ENCODE peak calls at places on chromosomes 13 and 19, in ten cellular contexts. One of them, this sample, is unnamed. For H3K27me3, the result is how much of the 10 kb centered on the place peaks cover.

GRCh38 chr19:52007436-52007804 is 591 bp downstream of the ZNF615 start:
- DNase-seq in left ventricle myocardium inferior: no peak
- DNase-seq in esophagus muscularis mucosa: no peak
- DNase-seq in uterus: no peak
- DNase-seq in neuronal stem cell: peak
- DNase-seq in neural progenitor cell: peak
- DNase-seq in HL-60: no peak
- DNase-seq in GM23338: peak
- DNase-seq in WERI-Rb-1: no peak
- DNase-seq in colonic mucosa: no peak
- DNase-seq in this sample: no peak

GRCh38 chr13:94366677-94367076 is 112.8 kb downstream of the DCT start:
- DNase-seq in left ventricle myocardium inferior: no peak
- DNase-seq in esophagus muscularis mucosa: peak
- DNase-seq in uterus: no peak
- DNase-seq in neuronal stem cell: no peak
- DNase-seq in neural progenitor cell: no peak
- DNase-seq in HL-60: no peak
- DNase-seq in GM23338: no peak
- DNase-seq in WERI-Rb-1: no peak
- DNase-seq in colonic mucosa: no peak
- DNase-seq in this sample: no peak

GRCh38 chr19:7442423-7442822 is 46.4 kb downstream of the PEX11G start:
- DNase-seq in left ventricle myocardium inferior: peak
- DNase-seq in esophagus muscularis mucosa: no peak
- DNase-seq in uterus: no peak
- DNase-seq in neuronal stem cell: no peak
- DNase-seq in neural progenitor cell: no peak
- DNase-seq in HL-60: no peak
- DNase-seq in GM23338: no peak
- DNase-seq in WERI-Rb-1: no peak
- DNase-seq in colonic mucosa: no peak
- DNase-seq in this sample: no peak

GRCh38 chr19:52230685-52231084 is 38.7 kb upstream of the ZNF766 start:
- DNase-seq in left ventricle myocardium inferior: no peak
- DNase-seq in esophagus muscularis mucosa: no peak
- DNase-seq in uterus: no peak
- DNase-seq in neuronal stem cell: no peak
- DNase-seq in neural progenitor cell: no peak
- DNase-seq in HL-60: no peak
- DNase-seq in GM23338: no peak
- DNase-seq in WERI-Rb-1: no peak
- DNase-seq in colonic mucosa: no peak
- DNase-seq in this sample: no peak

GRCh38 chr19:12834418-12834943 is at the start of gene RTBDN:
- DNase-seq in left ventricle myocardium inferior: no peak
- DNase-seq in esophagus muscularis mucosa: no peak
- DNase-seq in uterus: no peak
- DNase-seq in neuronal stem cell: no peak
- DNase-seq in neural progenitor cell: peak
- DNase-seq in HL-60: no peak
- DNase-seq in GM23338: peak
- DNase-seq in WERI-Rb-1: peak
- DNase-seq in colonic mucosa: no peak
- DNase-seq in this sample: peak

GRCh38 chr19:3931041-3931440 is 1.8 kb upstream of the NMRK2 start:
- DNase-seq in left ventricle myocardium inferior: peak
- DNase-seq in esophagus muscularis mucosa: no peak
- DNase-seq in uterus: no peak
- DNase-seq in neuronal stem cell: no peak
- DNase-seq in neural progenitor cell: no peak
- DNase-seq in HL-60: no peak
- DNase-seq in GM23338: no peak
- DNase-seq in WERI-Rb-1: no peak
- DNase-seq in colonic mucosa: no peak
- DNase-seq in this sample: no peak

GRCh38 chr13:113457510-113457909 is 4.2 kb upstream of the ADPRHL1 start:
- DNase-seq in left ventricle myocardium inferior: no peak
- DNase-seq in esophagus muscularis mucosa: peak
- DNase-seq in uterus: no peak
- DNase-seq in neuronal stem cell: no peak
- DNase-seq in neural progenitor cell: no peak
- DNase-seq in HL-60: no peak
- DNase-seq in GM23338: peak
- DNase-seq in WERI-Rb-1: peak
- DNase-seq in colonic mucosa: no peak
- DNase-seq in this sample: no peak

GRCh38 chr19:12544401-12544876 is 6.8 kb downstream of the ZNF564 start:
- DNase-seq in left ventricle myocardium inferior: no peak
- DNase-seq in esophagus muscularis mucosa: no peak
- DNase-seq in uterus: no peak
- DNase-seq in neuronal stem cell: no peak
- DNase-seq in neural progenitor cell: no peak
- DNase-seq in HL-60: no peak
- DNase-seq in GM23338: no peak
- DNase-seq in WERI-Rb-1: no peak
- DNase-seq in colonic mucosa: no peak
- DNase-seq in this sample: no peak

DNA sequence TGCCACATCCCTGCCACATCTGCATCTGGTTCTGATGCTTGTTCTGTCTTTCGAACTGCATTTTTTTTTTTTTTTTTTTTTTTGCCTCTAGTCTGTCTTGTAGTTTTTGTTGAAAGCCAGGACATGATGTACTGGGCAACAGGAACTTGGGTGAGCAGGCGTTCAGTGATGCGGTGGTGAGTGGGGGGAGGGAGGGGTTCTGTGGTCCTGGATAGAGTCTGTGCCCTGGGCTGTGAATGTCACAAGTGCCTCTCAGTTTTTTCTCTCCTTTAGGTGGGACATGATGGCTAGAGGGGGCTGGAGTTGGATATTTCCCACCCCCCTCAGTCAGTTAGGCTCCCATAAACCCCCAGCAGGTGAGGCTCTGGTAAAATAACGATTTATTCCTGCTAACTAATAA is 3.5 kb downstream of the CEACAM4 start:
- DNase-seq in left ventricle myocardium inferior: no peak
- DNase-seq in esophagus muscularis mucosa: peak
- DNase-seq in uterus: no peak
- DNase-seq in neuronal stem cell: no peak
- DNase-seq in neural progenitor cell: no peak
- DNase-seq in HL-60: peak
- DNase-seq in GM23338: no peak
- DNase-seq in WERI-Rb-1: no peak
- DNase-seq in colonic mucosa: no peak
- DNase-seq in this sample: no peak
- H3K4me3 ChIP-seq in left ventricle myocardium inferior: no peak
- H3K4me3 ChIP-seq in esophagus muscularis mucosa: no peak
- H3K4me3 ChIP-seq in uterus: no peak
- H3K4me3 ChIP-seq in neuronal stem cell: no peak
- H3K4me3 ChIP-seq in neural progenitor cell: no peak
- H3K4me3 ChIP-seq in HL-60: no peak
- H3K4me3 ChIP-seq in GM23338: no peak
- H3K4me3 ChIP-seq in WERI-Rb-1: no peak
- H3K4me3 ChIP-seq in colonic mucosa: no peak
- H3K4me3 ChIP-seq in this sample: no peak

GRCh38 chr19:42176649-42176989 is 40.9 kb downstream of the DEDD2 start:
- DNase-seq in left ventricle myocardium inferior: no peak
- DNase-seq in esophagus muscularis mucosa: no peak
- DNase-seq in uterus: no peak
- DNase-seq in neuronal stem cell: peak
- DNase-seq in neural progenitor cell: peak
- DNase-seq in HL-60: no peak
- DNase-seq in GM23338: peak
- DNase-seq in WERI-Rb-1: no peak
- DNase-seq in colonic mucosa: no peak
- DNase-seq in this sample: no peak

GRCh38 chr19:42175335-42175734 is 42.1 kb downstream of the DEDD2 start:
- DNase-seq in left ventricle myocardium inferior: no peak
- DNase-seq in esophagus muscularis mucosa: no peak
- DNase-seq in uterus: no peak
- DNase-seq in neuronal stem cell: no peak
- DNase-seq in neural progenitor cell: no peak
- DNase-seq in HL-60: no peak
- DNase-seq in GM23338: no peak
- DNase-seq in WERI-Rb-1: no peak
- DNase-seq in colonic mucosa: no peak
- DNase-seq in this sample: no peak

GRCh38 chr19:42176990-42177685 is 40.3 kb downstream of the DEDD2 start:
- DNase-seq in left ventricle myocardium inferior: peak
- DNase-seq in esophagus muscularis mucosa: no peak
- DNase-seq in uterus: peak
- DNase-seq in neuronal stem cell: peak
- DNase-seq in neural progenitor cell: peak
- DNase-seq in HL-60: peak
- DNase-seq in GM23338: peak
- DNase-seq in WERI-Rb-1: peak
- DNase-seq in colonic mucosa: peak
- DNase-seq in this sample: peak

GRCh38 chr19:42177686-42178019 is 39.8 kb downstream of the DEDD2 start:
- DNase-seq in left ventricle myocardium inferior: no peak
- DNase-seq in esophagus muscularis mucosa: no peak
- DNase-seq in uterus: no peak
- DNase-seq in neuronal stem cell: no peak
- DNase-seq in neural progenitor cell: no peak
- DNase-seq in HL-60: no peak
- DNase-seq in GM23338: no peak
- DNase-seq in WERI-Rb-1: no peak
- DNase-seq in colonic mucosa: no peak
- DNase-seq in this sample: no peak

DNA sequence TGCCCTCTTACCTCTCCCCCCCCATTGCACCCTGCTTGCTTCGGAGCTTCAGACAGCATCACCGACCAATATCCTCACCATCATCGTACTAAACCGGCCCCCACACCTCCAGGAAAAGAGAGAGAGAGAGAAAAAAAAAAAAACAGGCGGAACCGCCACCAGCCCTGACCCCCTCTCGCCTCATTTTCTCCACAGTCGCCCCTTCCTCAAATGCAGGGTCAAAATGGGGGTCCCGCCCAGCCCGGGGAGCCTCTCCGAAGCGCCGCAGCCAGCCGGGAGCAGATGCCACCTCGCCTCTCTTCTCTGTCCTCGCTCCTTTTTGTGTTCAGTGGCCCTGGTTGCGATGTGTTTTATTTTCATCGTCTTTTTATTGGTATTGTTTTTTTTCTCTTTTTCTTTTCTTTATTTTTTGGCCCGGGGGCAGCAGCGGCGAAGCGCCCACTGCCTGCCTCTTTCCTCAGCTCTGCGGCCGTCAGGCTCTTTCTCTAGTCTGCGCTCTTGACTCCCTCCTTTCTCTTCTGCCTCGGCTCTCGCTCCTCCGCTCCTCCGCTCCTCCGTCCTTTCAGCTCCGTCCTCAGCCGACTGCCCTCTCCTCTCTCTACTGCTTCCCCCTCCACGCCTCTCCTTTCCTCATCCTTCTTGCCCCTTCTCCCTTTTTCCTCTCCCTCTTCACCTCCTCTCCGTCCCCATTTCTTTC is 41.4 kb downstream of the DEDD2 start:
- DNase-seq in left ventricle myocardium inferior: no peak
- DNase-seq in esophagus muscularis mucosa: no peak
- DNase-seq in uterus: no peak
- DNase-seq in neuronal stem cell: no peak
- DNase-seq in neural progenitor cell: peak
- DNase-seq in HL-60: no peak
- DNase-seq in GM23338: peak
- DNase-seq in WERI-Rb-1: peak
- DNase-seq in colonic mucosa: no peak
- DNase-seq in this sample: no peak
- H3K27me3 ChIP-seq in left ventricle myocardium inferior: half or more
- H3K27me3 ChIP-seq in esophagus muscularis mucosa: half or more
- H3K27me3 ChIP-seq in uterus: under half
- H3K27me3 ChIP-seq in neuronal stem cell: under half
- H3K27me3 ChIP-seq in neural progenitor cell: half or more
- H3K27me3 ChIP-seq in HL-60: under half
- H3K27me3 ChIP-seq in GM23338: half or more
- H3K27me3 ChIP-seq in WERI-Rb-1: under half
- H3K27me3 ChIP-seq in colonic mucosa: under half
- H3K27me3 ChIP-seq in this sample: under half

DNA sequence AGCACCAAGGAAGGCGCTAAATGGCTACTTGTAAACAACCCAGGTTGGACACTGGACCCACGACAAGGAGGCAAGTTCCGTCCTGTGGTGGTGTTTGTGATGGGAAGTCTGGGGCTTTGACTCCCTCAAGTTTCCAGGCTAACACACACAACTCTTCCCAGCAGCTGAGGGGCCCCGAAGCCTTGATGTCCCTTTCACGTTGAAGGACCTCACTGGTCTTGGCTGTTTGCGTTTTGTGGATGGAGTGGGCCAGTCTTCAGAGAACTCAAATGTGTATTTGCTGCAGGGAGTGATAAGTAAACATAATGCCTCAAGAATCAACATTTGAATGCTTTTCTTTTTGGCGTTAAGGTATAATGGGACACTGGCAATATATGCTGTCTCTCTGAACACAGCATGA is 199.2 kb downstream of the TM9SF2 start:
- DNase-seq in left ventricle myocardium inferior: no peak
- DNase-seq in esophagus muscularis mucosa: no peak
- DNase-seq in uterus: no peak
- DNase-seq in neuronal stem cell: no peak
- DNase-seq in neural progenitor cell: no peak
- DNase-seq in HL-60: no peak
- DNase-seq in GM23338: no peak
- DNase-seq in WERI-Rb-1: no peak
- DNase-seq in colonic mucosa: no peak
- DNase-seq in this sample: no peak
- H3K27ac ChIP-seq in left ventricle myocardium inferior: no peak
- H3K27ac ChIP-seq in esophagus muscularis mucosa: no peak
- H3K27ac ChIP-seq in uterus: no peak
- H3K27ac ChIP-seq in neuronal stem cell: no peak
- H3K27ac ChIP-seq in neural progenitor cell: no peak
- H3K27ac ChIP-seq in HL-60: no peak
- H3K27ac ChIP-seq in GM23338: no peak
- H3K27ac ChIP-seq in WERI-Rb-1: no peak
- H3K27ac ChIP-seq in colonic mucosa: no peak
- H3K27ac ChIP-seq in this sample: no peak

DNA sequence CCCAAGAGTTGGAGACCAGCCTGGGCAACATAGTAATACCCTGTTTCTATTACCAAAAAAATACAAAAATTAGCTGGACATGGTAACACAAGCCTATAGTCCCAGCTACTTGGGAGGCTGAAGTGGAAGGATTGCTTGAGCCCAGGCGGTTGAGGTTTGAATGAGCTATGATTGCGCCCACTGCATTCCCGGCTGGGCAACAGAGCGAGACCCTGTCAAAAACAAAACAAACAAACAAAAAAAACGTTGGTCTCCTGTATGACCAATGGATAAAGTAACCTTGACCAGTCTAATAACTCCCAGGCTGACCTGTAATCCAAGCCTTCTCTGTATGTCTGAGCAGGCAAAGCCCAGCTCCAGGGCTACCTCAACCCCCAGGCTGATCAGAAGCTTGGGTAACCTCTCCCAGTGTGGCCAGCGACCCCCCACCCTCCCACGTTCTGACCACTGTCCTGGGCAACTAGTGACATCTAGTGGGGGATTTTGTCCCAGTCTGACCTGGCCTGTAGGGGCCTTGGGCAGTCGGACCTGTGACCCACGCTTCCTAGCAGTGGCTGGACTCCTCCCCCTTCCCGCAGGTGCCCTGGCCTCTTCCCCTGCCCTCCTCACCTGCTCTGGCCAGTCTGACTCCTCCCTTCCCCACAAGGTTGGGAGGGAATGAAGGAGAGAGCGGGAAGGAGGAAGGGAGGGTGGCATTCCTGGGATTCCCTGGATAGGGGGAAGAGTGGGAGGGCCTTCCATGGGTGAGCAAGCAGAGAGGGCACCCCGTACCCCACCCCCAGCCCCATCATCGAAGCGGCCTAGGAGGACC is 1.0 kb upstream of the BCAM start:
- DNase-seq in left ventricle myocardium inferior: no peak
- DNase-seq in esophagus muscularis mucosa: no peak
- DNase-seq in uterus: no peak
- DNase-seq in neuronal stem cell: peak
- DNase-seq in neural progenitor cell: peak
- DNase-seq in HL-60: no peak
- DNase-seq in GM23338: peak
- DNase-seq in WERI-Rb-1: peak
- DNase-seq in colonic mucosa: peak
- DNase-seq in this sample: no peak
- H3K4me3 ChIP-seq in left ventricle myocardium inferior: peak
- H3K4me3 ChIP-seq in esophagus muscularis mucosa: peak
- H3K4me3 ChIP-seq in uterus: peak
- H3K4me3 ChIP-seq in neuronal stem cell: no peak
- H3K4me3 ChIP-seq in neural progenitor cell: peak
- H3K4me3 ChIP-seq in HL-60: no peak
- H3K4me3 ChIP-seq in GM23338: peak
- H3K4me3 ChIP-seq in WERI-Rb-1: no peak
- H3K4me3 ChIP-seq in colonic mucosa: no peak
- H3K4me3 ChIP-seq in this sample: peak